ENCODE peak calls at places on chromosome 6, in ten cellular contexts. One of them, this sample, is unnamed.

GRCh38 chr6:73028124-73028766 is 197.1 kb downstream of the KHDC1L start:
- DNase-seq in T-helper 2 cell: no peak
- DNase-seq in CD4-positive, alpha-beta memory T cell: no peak
- DNase-seq in mucosa of gallbladder: no peak
- DNase-seq in CD14-positive monocyte: no peak
- DNase-seq in NCI-H510A: no peak
- DNase-seq in endothelial cell: peak
- DNase-seq in astrocyte of the spinal cord: no peak
- DNase-seq in putamen: no peak
- DNase-seq in GM12865: no peak
- DNase-seq in this sample: no peak

GRCh38 chr6:36349240-36349639 is 12.6 kb upstream of the BNIP5 start:
- DNase-seq in GM12865: no peak
- DNase-seq in T-helper 2 cell: no peak
- DNase-seq in putamen: peak
- DNase-seq in CD14-positive monocyte: no peak
- DNase-seq in NCI-H510A: peak
- DNase-seq in CD4-positive, alpha-beta memory T cell: peak
- DNase-seq in mucosa of gallbladder: peak
- DNase-seq in endothelial cell: no peak
- DNase-seq in astrocyte of the spinal cord: no peak
- DNase-seq in this sample: no peak

GRCh38 chr6:116246089-116246488 is 7.8 kb downstream of the TSPYL4 start:
- DNase-seq in astrocyte of the spinal cord: peak
- DNase-seq in T-helper 2 cell: no peak
- DNase-seq in CD14-positive monocyte: no peak
- DNase-seq in putamen: no peak
- DNase-seq in endothelial cell: no peak
- DNase-seq in GM12865: no peak
- DNase-seq in NCI-H510A: no peak
- DNase-seq in CD4-positive, alpha-beta memory T cell: no peak
- DNase-seq in mucosa of gallbladder: no peak
- DNase-seq in this sample: no peak

GRCh38 chr6:13953061-13953705 is 28.4 kb downstream of the RNF182 start:
- DNase-seq in GM12865: no peak
- DNase-seq in endothelial cell: no peak
- DNase-seq in CD14-positive monocyte: no peak
- DNase-seq in putamen: no peak
- DNase-seq in astrocyte of the spinal cord: peak
- DNase-seq in NCI-H510A: no peak
- DNase-seq in T-helper 2 cell: no peak
- DNase-seq in mucosa of gallbladder: no peak
- DNase-seq in CD4-positive, alpha-beta memory T cell: no peak
- DNase-seq in this sample: no peak

GRCh38 chr6:26607434-26608230 is 10.9 kb downstream of the ABT1 start:
- DNase-seq in endothelial cell: peak
- DNase-seq in T-helper 2 cell: no peak
- DNase-seq in GM12865: peak
- DNase-seq in mucosa of gallbladder: peak
- DNase-seq in astrocyte of the spinal cord: peak
- DNase-seq in putamen: peak
- DNase-seq in NCI-H510A: peak
- DNase-seq in CD14-positive monocyte: no peak
- DNase-seq in CD4-positive, alpha-beta memory T cell: peak
- DNase-seq in this sample: peak

GRCh38 chr6:53273356-53273755 is 75.4 kb downstream of the ELOVL5 start:
- DNase-seq in endothelial cell: no peak
- DNase-seq in putamen: no peak
- DNase-seq in NCI-H510A: no peak
- DNase-seq in T-helper 2 cell: no peak
- DNase-seq in CD14-positive monocyte: no peak
- DNase-seq in GM12865: no peak
- DNase-seq in astrocyte of the spinal cord: no peak
- DNase-seq in CD4-positive, alpha-beta memory T cell: no peak
- DNase-seq in mucosa of gallbladder: no peak
- DNase-seq in this sample: no peak

GRCh38 chr6:153146413-153146812 is 15.3 kb upstream of the RGS17 start:
- DNase-seq in putamen: no peak
- DNase-seq in GM12865: no peak
- DNase-seq in T-helper 2 cell: no peak
- DNase-seq in CD4-positive, alpha-beta memory T cell: no peak
- DNase-seq in mucosa of gallbladder: no peak
- DNase-seq in NCI-H510A: no peak
- DNase-seq in CD14-positive monocyte: no peak
- DNase-seq in endothelial cell: no peak
- DNase-seq in astrocyte of the spinal cord: no peak
- DNase-seq in this sample: no peak

GRCh38 chr6:159682265-159682664 is 10.8 kb downstream of the SOD2 start:
- DNase-seq in endothelial cell: no peak
- DNase-seq in NCI-H510A: no peak
- DNase-seq in astrocyte of the spinal cord: no peak
- DNase-seq in CD14-positive monocyte: no peak
- DNase-seq in T-helper 2 cell: no peak
- DNase-seq in mucosa of gallbladder: no peak
- DNase-seq in GM12865: no peak
- DNase-seq in CD4-positive, alpha-beta memory T cell: no peak
- DNase-seq in putamen: no peak
- DNase-seq in this sample: no peak

GRCh38 chr6:87922947-87923330 is 124.7 kb upstream of the SPACA1 start:
- DNase-seq in mucosa of gallbladder: no peak
- DNase-seq in CD4-positive, alpha-beta memory T cell: no peak
- DNase-seq in CD14-positive monocyte: no peak
- DNase-seq in putamen: no peak
- DNase-seq in NCI-H510A: peak
- DNase-seq in astrocyte of the spinal cord: no peak
- DNase-seq in GM12865: peak
- DNase-seq in T-helper 2 cell: no peak
- DNase-seq in endothelial cell: no peak
- DNase-seq in this sample: no peak

GRCh38 chr6:11354019-11354418 is 121.6 kb upstream of the NEDD9 start:
- DNase-seq in NCI-H510A: no peak
- DNase-seq in CD4-positive, alpha-beta memory T cell: peak
- DNase-seq in CD14-positive monocyte: peak
- DNase-seq in mucosa of gallbladder: no peak
- DNase-seq in astrocyte of the spinal cord: peak
- DNase-seq in putamen: peak
- DNase-seq in endothelial cell: peak
- DNase-seq in GM12865: no peak
- DNase-seq in T-helper 2 cell: peak
- DNase-seq in this sample: no peak

GRCh38 chr6:112910256-112910655 is 563.1 kb downstream of the RFPL4B start:
- DNase-seq in endothelial cell: no peak
- DNase-seq in putamen: no peak
- DNase-seq in NCI-H510A: no peak
- DNase-seq in GM12865: no peak
- DNase-seq in CD14-positive monocyte: no peak
- DNase-seq in astrocyte of the spinal cord: peak
- DNase-seq in T-helper 2 cell: no peak
- DNase-seq in mucosa of gallbladder: no peak
- DNase-seq in CD4-positive, alpha-beta memory T cell: no peak
- DNase-seq in this sample: no peak